ENCODE peak calls at places on chromosomes 3 and 15, in seven cellular contexts. I is A549, Z is GM12878, C is SK-N-SH, F is HCT116, E is HepG2, X is endothelial cell of umbilical vein. P is an unnamed sample.

GRCh38 chr3:55169161-55169560 is 241.3 kb upstream of the LRTM1 start:
- DNase-seq in I (no peak), X (no peak), F (no peak), C (no peak), E (no peak), Z (no peak), P (no peak)

GRCh38 chr3:160928183-160928718 is 172.2 kb downstream of the PPM1L start:
- DNase-seq in X (no peak), Z (no peak), F (no peak), I (peak), E (no peak), C (no peak), P (no peak)

GRCh38 chr15:47505712-47506542 is 211.4 kb upstream of the SEMA6D start:
- DNase-seq in C (peak), F (no peak), I (no peak), E (no peak), X (peak), Z (no peak), P (no peak)

GRCh38 chr3:48595526-48596121 is 495 bp upstream of the COL7A1 start:
- DNase-seq in Z (no peak), X (peak), C (peak), F (no peak), E (peak), I (peak), P (peak)

GRCh38 chr3:52193059-52193458 is 4.9 kb upstream of the ALAS1 start:
- DNase-seq in X (no peak), F (no peak), E (no peak), Z (no peak), I (peak), C (no peak), P (no peak)

GRCh38 chr15:76345880-76346665 is 9.5 kb downstream of the ISL2 start:
- DNase-seq in X (no peak), I (no peak), Z (no peak), E (peak), F (no peak), C (no peak), P (peak)

GRCh38 chr15:92930776-92931175 is 30.7 kb downstream of the CHD2 start:
- DNase-seq in X (no peak), I (no peak), C (no peak), F (no peak), Z (no peak), E (no peak), P (no peak)

GRCh38 chr3:48429416-48430358 is at the start of gene PLXNB1:
- DNase-seq in C (peak), Z (no peak), I (peak), E (peak), X (peak), F (no peak), P (peak)

GRCh38 chr15:31147456-31147855 is 45.9 kb upstream of the TRPM1 start:
- DNase-seq in I (no peak), C (no peak), E (no peak), X (no peak), Z (no peak), F (no peak), P (no peak)

GRCh38 chr3:176581589-176581988 is 615.7 kb downstream of the TBL1XR1 start:
- DNase-seq in X (no peak), Z (no peak), I (no peak), E (no peak), F (no peak), C (no peak), P (no peak)

GRCh38 chr3:123862152-123862551 is 22.0 kb downstream of the MYLK start:
- DNase-seq in I (no peak), C (no peak), X (no peak), E (no peak), Z (no peak), F (no peak), P (no peak)

GRCh38 chr3:125129512-125129962 is 73.7 kb upstream of the HEG1 start:
- DNase-seq in I (peak), Z (no peak), X (peak), F (no peak), E (peak), C (no peak), P (no peak)

GRCh38 chr3:196169836-196170240 is 41.4 kb downstream of the ZDHHC19 start:
- DNase-seq in X (no peak), I (no peak), C (no peak), E (no peak), F (no peak), Z (no peak), P (no peak)

GRCh38 chr3:13145826-13146642 is 72.8 kb upstream of the IQSEC1 start:
- DNase-seq in Z (no peak), C (no peak), I (no peak), F (no peak), X (no peak), E (no peak), P (peak)

GRCh38 chr3:48268936-48269551 is 28.1 kb downstream of the ZNF589 start:
- DNase-seq in C (no peak), X (no peak), F (no peak), I (no peak), Z (no peak), E (no peak), P (no peak)

GRCh38 chr3:149377408-149378111 is at the start of gene TM4SF1:
- DNase-seq in Z (no peak), X (peak), F (no peak), I (peak), E (peak), C (no peak), P (no peak)

GRCh38 chr15:39300451-39301153 is 280.3 kb upstream of the THBS1 start:
- DNase-seq in X (peak), E (no peak), I (peak), F (no peak), C (no peak), Z (no peak), P (no peak)

GRCh38 chr15:61227269-61228024 is 1.7 kb downstream of the RORA start:
- DNase-seq in E (no peak), X (peak), C (peak), F (no peak), I (peak), Z (no peak), P (peak)

GRCh38 chr15:39079296-39079834 is 501.5 kb upstream of the THBS1 start:
- DNase-seq in Z (no peak), C (no peak), E (no peak), I (peak), F (no peak), X (peak), P (no peak)

GRCh38 chr15:63250312-63250965 is 27.0 kb upstream of the APH1B start:
- DNase-seq in I (no peak), E (no peak), F (no peak), Z (no peak), C (no peak), X (no peak), P (no peak)
- TF ChIP-seq MAX in I (no peak), E (no peak), F (no peak), Z (no peak), C (peak), X (no peak), P (no peak)

DNA sequence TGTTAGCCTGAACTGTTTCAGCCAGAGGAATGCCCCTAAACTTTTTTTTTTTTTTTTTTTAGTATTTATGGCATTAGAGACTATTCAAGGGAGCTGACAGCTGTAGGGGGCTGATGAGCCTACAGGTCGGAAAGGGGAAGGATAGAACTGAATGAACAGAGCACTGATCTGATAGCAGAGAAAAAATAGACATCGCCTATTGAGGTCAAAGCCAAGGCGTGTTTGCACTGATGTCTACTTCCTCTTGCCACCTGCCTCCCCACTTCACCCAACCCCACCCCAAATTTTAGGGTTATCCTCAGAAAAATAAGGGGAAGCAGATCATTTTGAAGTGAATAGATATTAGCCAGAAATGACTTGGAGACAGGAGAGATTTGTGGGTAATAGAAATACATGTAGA is 3.0 kb upstream of the ZMAT3 start:
- DNase-seq in I (no peak), Z (no peak), F (no peak), C (no peak), E (no peak), X (no peak), P (no peak)
- TF ChIP-seq MAX in I (no peak), Z (no peak), F (no peak), C (no peak), E (no peak), X (no peak), P (no peak)

GRCh38 chr3:72692959-72693518 is 155.2 kb downstream of the SHQ1 start:
- DNase-seq in Z (no peak), I (no peak), E (no peak), F (no peak), C (no peak), X (no peak), P (peak)

GRCh38 chr3:72696815-72697214 is 151.4 kb downstream of the SHQ1 start:
- DNase-seq in E (no peak), X (no peak), I (no peak), F (no peak), C (no peak), Z (no peak), P (no peak)

GRCh38 chr3:72690646-72691045 is 157.6 kb downstream of the SHQ1 start:
- DNase-seq in C (no peak), I (no peak), E (no peak), Z (no peak), F (no peak), X (no peak), P (no peak)

GRCh38 chr3:72697717-72698116 is 150.5 kb downstream of the SHQ1 start:
- DNase-seq in I (no peak), X (no peak), Z (no peak), F (no peak), E (no peak), C (no peak), P (no peak)

GRCh38 chr3:72694398-72694797 is 153.8 kb downstream of the SHQ1 start:
- DNase-seq in I (no peak), C (no peak), Z (no peak), F (no peak), X (no peak), E (no peak), P (no peak)
- TF ChIP-seq MAX in I (no peak), C (no peak), Z (no peak), F (no peak), X (no peak), E (no peak), P (no peak)

DNA sequence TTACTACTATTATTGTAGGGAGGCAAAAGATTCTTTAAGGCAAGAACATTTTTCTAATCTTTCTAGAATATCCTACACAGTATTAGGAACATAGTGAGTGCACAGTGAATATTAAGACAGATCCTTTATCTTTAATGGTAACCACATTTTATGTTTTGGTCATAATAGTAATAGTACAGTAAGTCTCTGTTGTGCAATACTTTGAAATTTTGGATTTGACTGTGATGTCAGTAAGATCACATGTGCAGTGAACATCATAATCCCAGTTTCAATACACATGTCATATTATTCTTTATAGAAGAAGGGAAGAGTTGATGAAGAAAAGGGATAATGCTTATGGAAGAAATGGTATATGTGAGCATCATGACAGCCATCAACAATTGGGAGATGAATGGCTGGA is 10.7 kb downstream of the STT3B start:
- DNase-seq in C (no peak), X (no peak), F (no peak), E (no peak), I (no peak), Z (no peak), P (no peak)
- TF ChIP-seq MAX in C (no peak), X (no peak), F (no peak), E (no peak), I (no peak), Z (no peak), P (no peak)

GRCh38 chr3:23648965-23649328 is 156.8 kb upstream of the UBE2E1 start:
- DNase-seq in X (peak), Z (no peak), F (no peak), C (no peak), I (no peak), E (no peak), P (no peak)
- TF ChIP-seq MAX in X (no peak), Z (no peak), F (no peak), C (no peak), I (no peak), E (no peak), P (no peak)

GRCh38 chr3:127702151-127702578 is 29.4 kb downstream of the ABTB1 start:
- DNase-seq in F (no peak), I (no peak), Z (no peak), X (no peak), E (no peak), C (no peak), P (no peak)

GRCh38 chr3:127699946-127700300 is 27.2 kb downstream of the ABTB1 start:
- DNase-seq in X (no peak), F (no peak), E (no peak), I (no peak), Z (no peak), C (no peak), P (no peak)

GRCh38 chr3:127700406-127700805 is 27.7 kb downstream of the ABTB1 start:
- DNase-seq in I (no peak), Z (no peak), X (no peak), F (no peak), C (no peak), E (no peak), P (no peak)

GRCh38 chr3:127699098-127699945 is 26.6 kb downstream of the ABTB1 start:
- DNase-seq in C (no peak), I (no peak), Z (no peak), X (no peak), E (no peak), F (no peak), P (no peak)

GRCh38 chr3:127701281-127701792 is 28.6 kb downstream of the ABTB1 start:
- DNase-seq in X (peak), I (no peak), Z (no peak), C (no peak), E (no peak), F (no peak), P (no peak)
- TF ChIP-seq MAX in X (no peak), I (no peak), Z (no peak), C (no peak), E (no peak), F (no peak), P (no peak)

DNA sequence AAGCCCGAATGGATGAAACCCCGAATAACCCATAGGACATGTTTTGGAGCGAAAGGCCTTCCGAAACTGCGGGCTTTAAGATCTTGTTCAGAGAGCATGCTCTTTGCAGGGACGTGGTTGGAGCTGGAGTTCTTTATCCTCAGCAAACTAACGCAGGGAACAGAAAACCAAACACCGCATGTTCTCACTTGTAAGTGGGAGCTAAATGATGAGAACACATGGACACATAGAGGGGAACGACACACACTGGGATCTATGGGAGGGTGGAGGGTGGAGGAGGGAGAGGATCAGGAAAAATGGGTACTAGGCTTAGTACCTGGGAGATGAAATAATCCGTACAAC is 219.7 kb upstream of the ATP10A start:
- DNase-seq in E (no peak), C (no peak), X (no peak), I (no peak), F (no peak), Z (no peak), P (no peak)
- TF ChIP-seq MAX in E (no peak), C (peak), X (no peak), I (no peak), F (no peak), Z (no peak), P (no peak)

GRCh38 chr3:126438186-126438585 is 37.5 kb downstream of the ZXDC start:
- DNase-seq in C (peak), Z (no peak), E (no peak), I (no peak), F (no peak), X (no peak), P (no peak)

GRCh38 chr3:126435456-126436315 is 40.0 kb downstream of the ZXDC start:
- DNase-seq in Z (no peak), I (no peak), C (no peak), E (no peak), F (no peak), X (no peak), P (no peak)

GRCh38 chr3:126434931-126435411 is 40.3 kb downstream of the CFAP100 start:
- DNase-seq in Z (no peak), F (no peak), C (no peak), X (no peak), I (no peak), E (no peak), P (no peak)

GRCh38 chr3:126438746-126439145 is 36.9 kb downstream of the ZXDC start:
- DNase-seq in Z (no peak), C (peak), X (no peak), E (no peak), I (no peak), F (no peak), P (no peak)

GRCh38 chr3:126436826-126437717 is 38.6 kb downstream of the ZXDC start:
- DNase-seq in F (no peak), X (no peak), C (peak), I (no peak), E (no peak), Z (no peak), P (no peak)
- TF ChIP-seq MAX in F (no peak), X (no peak), C (no peak), I (no peak), E (no peak), Z (no peak), P (no peak)

DNA sequence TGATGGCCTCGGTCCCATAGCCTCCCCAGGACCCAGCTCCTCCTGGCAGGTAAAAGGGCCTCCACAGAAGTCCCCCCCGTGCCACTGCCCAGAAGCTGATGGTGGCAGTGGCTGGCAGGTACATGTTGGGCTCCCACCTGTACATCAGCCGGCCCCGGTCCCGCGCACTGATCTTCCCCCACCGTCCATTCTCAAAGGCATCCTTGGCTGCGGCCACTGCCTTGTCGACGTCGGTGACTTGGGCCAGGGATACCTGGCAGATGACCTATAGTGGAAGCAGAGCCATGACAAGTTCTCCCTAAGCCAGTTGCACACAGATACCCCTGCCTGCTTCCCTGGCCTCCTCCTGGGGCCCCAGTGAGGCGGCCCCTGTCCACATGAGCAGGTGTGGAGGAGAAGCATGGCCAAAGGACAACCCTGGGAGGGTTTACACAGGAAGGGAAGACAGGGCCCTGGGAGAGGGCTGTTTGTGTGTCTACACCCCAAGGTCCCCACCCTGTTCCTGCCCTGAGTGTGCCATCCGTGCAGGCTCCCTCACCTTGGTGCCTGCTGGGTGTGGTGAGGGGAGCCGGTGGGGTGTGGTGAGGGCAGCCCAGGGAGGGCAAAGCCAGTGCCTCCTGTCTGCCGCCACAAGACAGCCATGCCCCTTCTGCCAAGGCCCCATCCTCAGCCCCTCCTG is 44.8 kb downstream of the ALDH1L1 start:
- DNase-seq in F (no peak), I (no peak), X (no peak), Z (no peak), E (no peak), C (peak), P (peak)
- TF ChIP-seq MAX in F (no peak), I (no peak), X (no peak), Z (no peak), E (no peak), C (no peak), P (no peak)

P was measured in WTC11.